ENCODE peak calls at places on chromosomes 5 and 9, in seven cellular contexts. One of them, this sample, is unnamed.
A peak's percentile ranks its signal among the peaks of the same experiment; 100 is the strongest.

GRCh38 chr5:137072376-137073174 is 426.6 kb downstream of the SPOCK1 start:
- DNase-seq in stomach: no peak
- DNase-seq in GM12878: no peak
- DNase-seq in transverse colon: no peak
- DNase-seq in suprapubic skin: no peak
- DNase-seq in upper lobe of left lung: no peak
- DNase-seq in K562: no peak
- DNase-seq in this sample: no peak

GRCh38 chr5:75668988-75669760 is 48.1 kb downstream of the POC5 start:
- DNase-seq in stomach: peak; percentile 62
- DNase-seq in GM12878: peak; percentile 78
- DNase-seq in transverse colon: peak; percentile 65
- DNase-seq in suprapubic skin: no peak
- DNase-seq in upper lobe of left lung: peak; percentile 44
- DNase-seq in K562: peak; percentile 75
- DNase-seq in this sample: no peak

GRCh38 chr5:135145985-135146384 is 112.0 kb upstream of the PITX1 start:
- DNase-seq in stomach: no peak
- DNase-seq in GM12878: no peak
- DNase-seq in transverse colon: no peak
- DNase-seq in suprapubic skin: no peak
- DNase-seq in upper lobe of left lung: no peak
- DNase-seq in K562: no peak
- DNase-seq in this sample: no peak

GRCh38 chr5:125316913-125317545 is 570.6 kb upstream of the ZNF608 start:
- DNase-seq in stomach: no peak
- DNase-seq in GM12878: no peak
- DNase-seq in transverse colon: no peak
- DNase-seq in suprapubic skin: no peak
- DNase-seq in upper lobe of left lung: no peak
- DNase-seq in K562: no peak
- DNase-seq in this sample: no peak

GRCh38 chr5:82413302-82414042 is 135.3 kb upstream of the RPS23 start:
- DNase-seq in stomach: no peak
- DNase-seq in GM12878: no peak
- DNase-seq in transverse colon: no peak
- DNase-seq in suprapubic skin: no peak
- DNase-seq in upper lobe of left lung: no peak
- DNase-seq in K562: no peak
- DNase-seq in this sample: no peak

GRCh38 chr5:9524941-9525340 is 20.9 kb downstream of the SEMA5A start:
- DNase-seq in stomach: no peak
- DNase-seq in GM12878: no peak
- DNase-seq in transverse colon: no peak
- DNase-seq in suprapubic skin: no peak
- DNase-seq in upper lobe of left lung: no peak
- DNase-seq in K562: no peak
- DNase-seq in this sample: no peak

GRCh38 chr5:126805108-126805507 is 28.2 kb downstream of the LMNB1 start:
- DNase-seq in stomach: no peak
- DNase-seq in GM12878: no peak
- DNase-seq in transverse colon: no peak
- DNase-seq in suprapubic skin: no peak
- DNase-seq in upper lobe of left lung: no peak
- DNase-seq in K562: no peak
- DNase-seq in this sample: no peak

GRCh38 chr5:3000631-3001030 is 249.2 kb upstream of the IRX2 start:
- DNase-seq in stomach: no peak
- DNase-seq in GM12878: no peak
- DNase-seq in transverse colon: no peak
- DNase-seq in suprapubic skin: peak; percentile 13
- DNase-seq in upper lobe of left lung: no peak
- DNase-seq in K562: no peak
- DNase-seq in this sample: no peak

GRCh38 chr9:1875921-1876448 is 139.2 kb upstream of the SMARCA2 start:
- DNase-seq in stomach: no peak
- DNase-seq in GM12878: peak; percentile 97
- DNase-seq in transverse colon: peak; percentile 12
- DNase-seq in suprapubic skin: no peak
- DNase-seq in upper lobe of left lung: no peak
- DNase-seq in K562: no peak
- DNase-seq in this sample: no peak

GRCh38 chr9:32524558-32525461 is 1.2 kb downstream of the RIGI start:
- DNase-seq in stomach: peak; percentile 71
- DNase-seq in GM12878: peak; percentile 9
- DNase-seq in transverse colon: no peak
- DNase-seq in suprapubic skin: no peak
- DNase-seq in upper lobe of left lung: peak; percentile 45
- DNase-seq in K562: no peak
- DNase-seq in this sample: no peak

GRCh38 chr5:42767491-42768105 is 11.0 kb downstream of the CCDC152 start:
- DNase-seq in stomach: no peak
- DNase-seq in GM12878: no peak
- DNase-seq in transverse colon: no peak
- DNase-seq in suprapubic skin: no peak
- DNase-seq in upper lobe of left lung: no peak
- DNase-seq in K562: peak; percentile 26
- DNase-seq in this sample: no peak

GRCh38 chr5:131810510-131811249 is 13.9 kb upstream of the FNIP1 start:
- DNase-seq in stomach: no peak
- DNase-seq in GM12878: no peak
- DNase-seq in transverse colon: no peak
- DNase-seq in suprapubic skin: no peak
- DNase-seq in upper lobe of left lung: no peak
- DNase-seq in K562: peak; percentile 25
- DNase-seq in this sample: no peak

GRCh38 chr5:142808778-142809606 is 38.8 kb downstream of the ARHGAP26 start:
- DNase-seq in stomach: no peak
- DNase-seq in GM12878: no peak
- DNase-seq in transverse colon: no peak
- DNase-seq in suprapubic skin: no peak
- DNase-seq in upper lobe of left lung: peak; percentile 47
- DNase-seq in K562: no peak
- DNase-seq in this sample: no peak

GRCh38 chr5:179318193-179318955 is 26.9 kb downstream of the ADAMTS2 start:
- DNase-seq in stomach: no peak
- DNase-seq in GM12878: no peak
- DNase-seq in transverse colon: no peak
- DNase-seq in suprapubic skin: peak; percentile 75
- DNase-seq in upper lobe of left lung: no peak
- DNase-seq in K562: no peak
- DNase-seq in this sample: peak; percentile 58

GRCh38 chr5:133081036-133081435 is 29.2 kb downstream of the HSPA4 start:
- DNase-seq in stomach: no peak
- DNase-seq in GM12878: no peak
- DNase-seq in transverse colon: no peak
- DNase-seq in suprapubic skin: no peak
- DNase-seq in upper lobe of left lung: no peak
- DNase-seq in K562: no peak
- DNase-seq in this sample: no peak

GRCh38 chr9:27339661-27340295 is 42.8 kb upstream of the EQTN start:
- DNase-seq in stomach: no peak
- DNase-seq in GM12878: no peak
- DNase-seq in transverse colon: no peak
- DNase-seq in suprapubic skin: no peak
- DNase-seq in upper lobe of left lung: no peak
- DNase-seq in K562: no peak
- DNase-seq in this sample: no peak

GRCh38 chr5:84425365-84425764 is 40.7 kb upstream of the EDIL3 start:
- DNase-seq in stomach: no peak
- DNase-seq in GM12878: no peak
- DNase-seq in transverse colon: no peak
- DNase-seq in suprapubic skin: no peak
- DNase-seq in upper lobe of left lung: no peak
- DNase-seq in K562: no peak
- DNase-seq in this sample: no peak

GRCh38 chr9:108671156-108671555 is 184.6 kb downstream of the ACTL7B start:
- DNase-seq in stomach: no peak
- DNase-seq in GM12878: no peak
- DNase-seq in transverse colon: no peak
- DNase-seq in suprapubic skin: no peak
- DNase-seq in upper lobe of left lung: no peak
- DNase-seq in K562: no peak
- DNase-seq in this sample: no peak

GRCh38 chr9:93205045-93205768 is 21.3 kb downstream of the WNK2 start:
- DNase-seq in stomach: peak; percentile 43
- DNase-seq in GM12878: no peak
- DNase-seq in transverse colon: no peak
- DNase-seq in suprapubic skin: no peak
- DNase-seq in upper lobe of left lung: no peak
- DNase-seq in K562: no peak
- DNase-seq in this sample: peak; percentile 89

GRCh38 chr5:159802661-159803060 is 113.6 kb upstream of the ADRA1B start:
- DNase-seq in stomach: no peak
- DNase-seq in GM12878: no peak
- DNase-seq in transverse colon: no peak
- DNase-seq in suprapubic skin: no peak
- DNase-seq in upper lobe of left lung: no peak
- DNase-seq in K562: no peak
- DNase-seq in this sample: no peak

GRCh38 chr5:96258692-96259091 is 174.4 kb downstream of the PCSK1 start:
- DNase-seq in stomach: no peak
- DNase-seq in GM12878: no peak
- DNase-seq in transverse colon: no peak
- DNase-seq in suprapubic skin: no peak
- DNase-seq in upper lobe of left lung: no peak
- DNase-seq in K562: no peak
- DNase-seq in this sample: no peak

DNA sequence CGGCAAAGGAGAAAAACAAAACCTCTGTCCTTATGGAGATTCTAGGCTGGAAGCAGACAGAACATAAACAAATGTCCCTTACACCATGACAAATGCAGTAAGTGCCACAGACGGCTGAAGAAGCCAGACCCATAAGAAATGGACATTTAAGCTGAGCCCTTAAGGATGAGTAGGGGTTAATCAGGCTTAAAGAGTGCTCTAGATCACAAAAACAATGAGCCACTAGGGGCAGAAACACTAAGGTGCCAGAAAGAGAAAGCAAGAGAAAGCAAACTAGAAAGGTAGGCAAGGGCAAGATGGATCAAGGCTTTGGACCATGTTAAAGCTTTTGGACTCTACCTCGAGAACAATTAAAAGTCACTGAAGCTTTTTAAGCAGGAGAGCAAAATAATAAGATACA is 326.9 kb upstream of the WWC1 start:
- DNase-seq in stomach: no peak
- DNase-seq in GM12878: no peak
- DNase-seq in transverse colon: no peak
- DNase-seq in suprapubic skin: no peak
- DNase-seq in upper lobe of left lung: no peak
- DNase-seq in K562: no peak
- DNase-seq in this sample: no peak
- TF ChIP-seq CTCF in stomach: no peak
- TF ChIP-seq CTCF in GM12878: no peak
- TF ChIP-seq CTCF in transverse colon: no peak
- TF ChIP-seq CTCF in suprapubic skin: no peak
- TF ChIP-seq CTCF in upper lobe of left lung: no peak
- TF ChIP-seq CTCF in K562: no peak
- TF ChIP-seq CTCF in this sample: no peak

GRCh38 chr9:124799274-124800006 is 22.5 kb downstream of the OLFML2A start:
- DNase-seq in stomach: no peak
- DNase-seq in GM12878: no peak
- DNase-seq in transverse colon: no peak
- DNase-seq in suprapubic skin: no peak
- DNase-seq in upper lobe of left lung: no peak
- DNase-seq in K562: no peak
- DNase-seq in this sample: no peak
- TF ChIP-seq EP300 in stomach: no peak
- TF ChIP-seq EP300 in GM12878: no peak
- TF ChIP-seq EP300 in transverse colon: no peak
- TF ChIP-seq EP300 in suprapubic skin: no peak
- TF ChIP-seq EP300 in upper lobe of left lung: no peak
- TF ChIP-seq EP300 in K562: no peak
- TF ChIP-seq EP300 in this sample: no peak

GRCh38 chr5:157059891-157060290 is 975 bp upstream of the HAVCR1 start:
- DNase-seq in stomach: no peak
- DNase-seq in GM12878: no peak
- DNase-seq in transverse colon: no peak
- DNase-seq in suprapubic skin: no peak
- DNase-seq in upper lobe of left lung: no peak
- DNase-seq in K562: no peak
- DNase-seq in this sample: no peak

GRCh38 chr5:157063776-157064430 is 5.0 kb upstream of the HAVCR1 start:
- DNase-seq in stomach: no peak
- DNase-seq in GM12878: no peak
- DNase-seq in transverse colon: no peak
- DNase-seq in suprapubic skin: no peak
- DNase-seq in upper lobe of left lung: no peak
- DNase-seq in K562: no peak
- DNase-seq in this sample: no peak

GRCh38 chr5:157057459-157058370 is 1.2 kb downstream of the HAVCR1 start:
- DNase-seq in stomach: no peak
- DNase-seq in GM12878: no peak
- DNase-seq in transverse colon: no peak
- DNase-seq in suprapubic skin: no peak
- DNase-seq in upper lobe of left lung: no peak
- DNase-seq in K562: no peak
- DNase-seq in this sample: no peak

GRCh38 chr5:157059093-157059539 is at the start of gene HAVCR1:
- DNase-seq in stomach: no peak
- DNase-seq in GM12878: no peak
- DNase-seq in transverse colon: no peak
- DNase-seq in suprapubic skin: no peak
- DNase-seq in upper lobe of left lung: no peak
- DNase-seq in K562: no peak
- DNase-seq in this sample: no peak
- TF ChIP-seq POLR2AphosphoS5 in stomach: no peak
- TF ChIP-seq POLR2AphosphoS5 in GM12878: no peak
- TF ChIP-seq POLR2AphosphoS5 in transverse colon: no peak
- TF ChIP-seq POLR2AphosphoS5 in suprapubic skin: no peak
- TF ChIP-seq POLR2AphosphoS5 in upper lobe of left lung: no peak
- TF ChIP-seq POLR2AphosphoS5 in K562: no peak
- TF ChIP-seq POLR2AphosphoS5 in this sample: no peak

DNA sequence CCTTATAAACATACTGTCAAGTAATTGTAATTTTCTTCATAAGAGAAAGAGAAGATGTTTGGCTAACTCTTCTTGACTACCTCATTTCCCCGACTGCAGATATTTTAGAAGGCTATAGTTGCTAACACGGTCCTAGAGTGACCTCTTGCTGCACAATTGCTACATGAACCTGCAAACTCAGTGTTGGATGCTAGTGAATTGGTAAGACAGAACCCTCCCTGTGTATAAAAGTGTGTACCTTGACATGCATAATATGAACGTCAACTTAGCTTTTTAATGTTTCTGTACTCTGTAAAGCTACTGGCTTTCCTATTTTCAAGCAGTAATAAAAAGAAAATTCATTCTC is 46.7 kb upstream of the CER1 start:
- DNase-seq in stomach: no peak
- DNase-seq in GM12878: no peak
- DNase-seq in transverse colon: no peak
- DNase-seq in suprapubic skin: no peak
- DNase-seq in upper lobe of left lung: no peak
- DNase-seq in K562: no peak
- DNase-seq in this sample: no peak
- TF ChIP-seq CTCF in stomach: no peak
- TF ChIP-seq CTCF in GM12878: peak; percentile 47
- TF ChIP-seq CTCF in transverse colon: no peak
- TF ChIP-seq CTCF in suprapubic skin: no peak
- TF ChIP-seq CTCF in upper lobe of left lung: no peak
- TF ChIP-seq CTCF in K562: peak; percentile 51
- TF ChIP-seq CTCF in this sample: no peak

This sample was measured in sigmoid colon.